ENCODE peak calls at places on chromosomes 5 and 9, in six cellular contexts. N is K562, L is ovary, Z is suprapubic skin, T is sigmoid colon, E is A549. H is an unnamed sample.

GRCh38 chr9:134306583-134307222 is 19.6 kb upstream of the RXRA start:
- DNase-seq in E (no peak), N (no peak), T (peak), Z (peak), L (peak), H (no peak)

GRCh38 chr9:75993434-75993833 is 103.0 kb downstream of the PCSK5 start:
- DNase-seq in T (no peak), E (peak), N (no peak), L (no peak), Z (no peak), H (no peak)

GRCh38 chr9:126619336-126619919 is 5.7 kb downstream of the LMX1B start:
- DNase-seq in Z (no peak), E (no peak), N (no peak), L (no peak), T (no peak), H (no peak)

GRCh38 chr5:32504923-32505596 is 60.5 kb upstream of the ZFR start:
- DNase-seq in L (peak), N (peak), E (no peak), Z (peak), T (peak), H (peak)

GRCh38 chr5:132444841-132445639 is 45.5 kb downstream of the IRF1 start:
- DNase-seq in N (no peak), T (no peak), E (no peak), Z (no peak), L (no peak), H (no peak)

GRCh38 chr5:59766394-59766793 is 127.1 kb downstream of the PDE4D start:
- DNase-seq in Z (no peak), T (peak), N (no peak), L (peak), E (peak), H (peak)

GRCh38 chr5:17360879-17361278 is 137.2 kb upstream of the TAF11L2 start:
- DNase-seq in Z (no peak), T (no peak), E (no peak), L (no peak), N (no peak), H (no peak)

GRCh38 chr5:133371371-133372155 is 240.8 kb downstream of the FSTL4 start:
- DNase-seq in T (no peak), E (peak), L (no peak), N (no peak), Z (no peak), H (no peak)

GRCh38 chr5:4511996-4512656 is 628.0 kb upstream of the ADAMTS16 start:
- DNase-seq in N (peak), T (no peak), E (peak), L (no peak), Z (no peak), H (peak)

GRCh38 chr9:97572892-97573365 is 60.2 kb downstream of the TSTD2 start:
- DNase-seq in E (no peak), N (no peak), L (no peak), T (no peak), Z (no peak), H (no peak)

GRCh38 chr5:42317575-42317974 is 105.7 kb upstream of the GHR start:
- DNase-seq in E (no peak), L (no peak), T (no peak), Z (no peak), N (no peak), H (no peak)

GRCh38 chr5:163397368-163397767 is 40.0 kb upstream of the CCNG1 start:
- DNase-seq in N (no peak), Z (no peak), E (no peak), L (no peak), T (no peak), H (no peak)

GRCh38 chr5:82820958-82821880 is 256.0 kb downstream of the TMEM167A start:
- DNase-seq in L (no peak), N (no peak), Z (no peak), T (no peak), E (no peak), H (no peak)

GRCh38 chr5:58294598-58295298 is 165.1 kb downstream of the PLK2 start:
- DNase-seq in T (no peak), N (no peak), Z (no peak), L (no peak), E (no peak), H (no peak)

GRCh38 chr9:138076650-138077009 is 199.0 kb downstream of the CACNA1B start:
- DNase-seq in T (no peak), L (no peak), E (no peak), Z (peak), N (no peak), H (no peak)

GRCh38 chr9:109931623-109932022 is 151.6 kb downstream of the PALM2AKAP2 start:
- DNase-seq in T (no peak), Z (no peak), E (no peak), N (no peak), L (no peak), H (no peak)

GRCh38 chr5:176373100-176373818 is 8.0 kb downstream of the ARL10 start:
- DNase-seq in T (peak), N (peak), L (peak), E (no peak), Z (no peak), H (peak)

GRCh38 chr5:147481376-147481775 is 28.5 kb downstream of the DPYSL3 start:
- DNase-seq in E (no peak), L (no peak), T (no peak), N (no peak), Z (no peak), H (no peak)

GRCh38 chr5:83744851-83745250 is 24.2 kb upstream of the HAPLN1 start:
- DNase-seq in L (no peak), E (no peak), Z (no peak), N (no peak), T (no peak), H (no peak)

GRCh38 chr5:113059232-113059805 is 82.7 kb downstream of the DCP2 start:
- DNase-seq in T (no peak), L (no peak), N (no peak), E (no peak), Z (no peak), H (no peak)

GRCh38 chr5:98768160-98769005 is 5.1 kb upstream of the RGMB start:
- DNase-seq in E (peak), L (peak), Z (peak), T (no peak), N (peak), H (peak)

GRCh38 chr5:37816883-37817282 is 23.0 kb downstream of the GDNF start:
- DNase-seq in N (no peak), E (no peak), L (no peak), T (no peak), Z (no peak), H (no peak)

GRCh38 chr5:44795496-44795895 is 13.3 kb upstream of the MRPS30 start:
- DNase-seq in T (no peak), N (no peak), Z (no peak), E (no peak), L (no peak), H (no peak)

DNA sequence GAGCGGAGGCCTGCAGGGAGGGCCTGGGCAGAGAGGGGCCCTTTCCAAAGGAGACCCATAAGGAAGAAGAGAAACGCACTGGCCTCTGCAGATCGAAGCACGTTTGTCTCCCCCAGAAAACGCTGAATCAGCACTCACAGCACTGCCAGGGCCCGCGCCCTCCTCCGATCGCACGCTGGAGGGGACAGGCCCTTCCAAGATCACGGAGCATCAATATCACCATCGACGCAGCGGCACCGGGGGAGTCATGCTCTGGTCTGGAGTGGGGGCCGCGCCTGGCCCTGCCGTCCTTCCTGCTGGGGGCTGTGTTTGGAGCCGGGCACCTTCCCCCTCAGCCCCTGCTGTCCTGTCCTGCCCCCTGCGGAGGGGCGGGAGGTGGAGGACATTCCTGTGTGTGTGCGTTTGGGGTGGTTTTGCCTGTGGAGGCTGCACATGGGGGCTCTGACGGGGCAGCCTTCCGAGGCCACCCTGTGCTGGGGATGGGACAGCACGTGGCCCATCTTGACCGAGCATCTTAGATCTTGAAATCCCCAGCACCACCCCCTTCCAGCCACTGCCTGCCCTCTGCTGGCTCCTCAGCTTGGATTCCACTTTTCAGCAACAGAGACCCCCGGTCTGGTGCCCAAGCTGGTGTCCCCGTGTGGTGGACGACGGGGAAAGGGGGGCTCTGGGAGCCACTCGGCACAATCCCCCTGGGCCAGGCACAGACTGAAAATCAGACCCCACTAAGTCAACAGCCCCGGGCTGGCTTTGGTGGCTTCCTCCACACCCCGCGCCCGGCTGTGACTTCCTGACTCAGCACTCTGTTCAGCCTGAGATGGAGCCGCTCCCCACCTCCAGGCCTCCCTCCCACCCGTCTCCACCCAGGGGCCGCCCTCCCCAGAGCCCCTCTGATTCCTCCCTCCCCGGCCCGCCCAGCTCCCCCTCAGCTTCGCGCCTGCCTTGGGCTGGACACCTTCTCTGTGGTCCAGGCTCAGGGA is 8.3 kb downstream of the TMEM250 start:
- DNase-seq in N (peak), L (peak), Z (no peak), E (no peak), T (no peak), H (no peak)
- TF ChIP-seq CTCF in N (peak), L (no peak), Z (no peak), E (no peak), T (peak), H (no peak)

DNA sequence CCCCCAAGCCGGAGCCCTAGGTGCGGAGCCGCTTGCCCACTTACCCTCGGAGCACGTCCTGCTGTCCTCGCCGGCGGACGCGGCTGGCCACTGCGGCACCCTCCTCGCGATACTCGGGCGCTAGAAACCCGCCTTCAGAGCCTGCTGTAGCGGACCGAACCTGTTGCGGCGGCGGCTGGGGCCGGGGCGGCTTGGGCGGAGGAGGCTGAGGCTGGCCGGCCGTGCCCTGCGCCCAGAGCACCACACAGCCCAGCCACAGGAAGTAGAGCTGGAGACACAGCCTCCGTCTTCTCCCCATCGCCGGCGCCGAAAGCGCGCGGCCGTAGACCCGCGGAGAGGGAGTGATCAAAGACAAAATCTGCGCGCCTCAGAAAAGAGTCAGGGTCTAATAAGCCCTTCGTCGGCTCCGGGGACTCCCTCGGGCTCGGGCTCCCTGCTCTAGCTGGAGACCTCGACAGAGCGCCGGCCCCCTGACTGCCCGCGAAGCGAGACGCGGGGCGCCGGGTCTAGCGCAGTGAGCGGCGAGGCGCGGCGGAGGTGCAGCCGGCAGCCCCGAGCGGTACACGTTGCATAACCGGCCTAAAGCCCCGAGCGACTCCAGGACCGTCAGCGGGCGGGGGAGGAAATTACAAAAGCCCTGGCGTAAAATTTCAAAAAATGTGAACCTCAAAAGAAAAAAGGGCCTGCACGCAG is 593 bp downstream of the FBN2 start:
- DNase-seq in E (peak), L (no peak), T (no peak), Z (no peak), N (no peak), H (peak)
- TF ChIP-seq POLR2A in E (no peak), L (no peak), T (no peak), Z (no peak), N (no peak), H (no peak)

GRCh38 chr5:142056831-142057696 is 44.2 kb upstream of the GNPDA1 start:
- DNase-seq in E (no peak), Z (no peak), N (no peak), L (no peak), T (no peak), H (no peak)
- H3K27ac ChIP-seq in E (no peak), Z (no peak), N (no peak), L (no peak), T (no peak), H (no peak)

GRCh38 chr9:20624201-20625002 is 2.1 kb upstream of the MLLT3 start:
- DNase-seq in T (peak), Z (no peak), E (peak), N (no peak), L (peak), H (peak)

GRCh38 chr9:20623748-20624124 is 1.4 kb upstream of the MLLT3 start:
- DNase-seq in L (no peak), Z (no peak), E (no peak), T (no peak), N (no peak), H (no peak)

GRCh38 chr9:20622330-20623020 is at the start of gene MLLT3:
- DNase-seq in Z (peak), E (peak), T (peak), L (peak), N (no peak), H (peak)

GRCh38 chr9:20623021-20623747 is 885 bp upstream of the MLLT3 start:
- DNase-seq in Z (peak), E (no peak), N (no peak), L (peak), T (peak), H (peak)

GRCh38 chr9:20625003-20625349 is 2.7 kb upstream of the MLLT3 start:
- DNase-seq in T (no peak), L (no peak), E (no peak), Z (no peak), N (no peak), H (no peak)
- TF ChIP-seq CTCF in T (no peak), L (no peak), E (no peak), Z (no peak), N (no peak), H (no peak)

DNA sequence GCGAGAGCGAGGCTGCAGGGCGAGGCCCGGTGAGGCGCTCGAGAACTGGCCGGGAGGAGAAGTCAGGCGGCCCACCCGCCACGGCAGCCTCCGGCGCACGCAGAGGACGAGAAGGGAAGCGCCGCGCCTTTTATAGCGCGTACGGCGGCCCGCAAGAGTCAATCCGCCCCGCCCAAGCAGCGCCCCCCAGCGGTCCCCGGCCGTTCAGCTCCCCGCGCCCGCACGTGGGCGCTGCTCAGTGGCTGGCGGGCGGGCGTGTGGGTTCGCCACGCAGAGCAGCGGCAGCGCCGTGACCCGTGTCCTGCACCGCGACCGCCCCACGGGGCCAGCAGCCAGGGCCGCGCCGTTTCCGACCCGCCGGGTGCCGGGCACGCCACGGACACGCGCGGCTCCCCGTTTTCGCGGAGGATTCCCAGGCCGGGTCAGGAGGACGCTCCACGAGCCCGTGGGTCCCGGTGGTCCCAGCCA is 14.6 kb downstream of the LCN10 start:
- DNase-seq in E (peak), L (peak), Z (peak), T (peak), N (peak), H (peak)
- TF ChIP-seq POLR2A in E (peak), L (peak), Z (peak), T (peak), N (peak), H (peak)

GRCh38 chr5:87268970-87269377 is 1.3 kb downstream of the RASA1 start:
- DNase-seq in L (no peak), E (no peak), Z (no peak), N (no peak), T (no peak), H (no peak)
- H3K27ac ChIP-seq in L (no peak), E (peak), Z (peak), N (peak), T (peak), H (peak)

DNA sequence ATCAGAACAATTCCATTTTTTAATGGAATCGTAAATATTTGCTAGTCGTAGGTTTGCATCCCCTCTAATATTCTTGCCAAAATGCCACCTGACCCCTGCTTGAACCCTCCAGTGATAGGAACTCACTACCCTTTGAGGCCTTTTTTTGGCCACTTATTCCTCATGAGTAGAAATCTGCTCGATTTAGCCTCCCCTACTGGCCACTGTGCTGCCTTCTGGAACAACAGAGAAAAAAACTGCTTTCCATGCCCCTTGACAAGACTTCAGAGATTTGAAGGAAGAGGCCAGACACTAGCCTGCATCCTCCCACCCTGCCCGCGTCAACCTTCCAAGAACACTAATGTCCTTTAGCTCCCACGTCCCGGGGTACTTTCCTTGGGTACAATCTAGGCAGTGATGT is 4.1 kb downstream of the CCDC69 start:
- DNase-seq in T (no peak), N (no peak), Z (no peak), L (no peak), E (no peak), H (no peak)
- TF ChIP-seq CTCF in T (peak), N (peak), Z (no peak), L (no peak), E (no peak), H (no peak)

GRCh38 chr5:67731886-67732285 is 483.7 kb upstream of the PIK3R1 start:
- DNase-seq in Z (no peak), T (no peak), N (no peak), E (no peak), L (no peak), H (no peak)
- TF ChIP-seq POLR2A in Z (no peak), T (no peak), N (no peak), E (no peak), L (no peak), H (no peak)

H was measured in thyroid gland.